ENCODE peak calls at places on chromosomes 1 and 21, in five cellular contexts. S, O, G, D and T are unnamed samples.

GRCh38 chr1:232856556-232856955 is 51.3 kb downstream of the MAP10 start:
- DNase-seq in S (no peak), O (no peak), G (no peak), D (no peak), T (no peak)

GRCh38 chr1:246039585-246039984 is 467.5 kb downstream of the SMYD3 start:
- DNase-seq in S (no peak), O (no peak), G (no peak), D (no peak), T (no peak)

GRCh38 chr1:210374600-210374953 is 45.9 kb downstream of the HHAT start:
- DNase-seq in S (no peak), O (no peak), G (no peak), D (no peak), T (no peak)

GRCh38 chr1:248807067-248807737 is 18.5 kb downstream of the SH3BP5L start:
- DNase-seq in S (peak), O (no peak), G (no peak), D (peak), T (peak)

GRCh38 chr1:201085902-201086735 is 26.1 kb downstream of the CACNA1S start:
- DNase-seq in S (peak), O (no peak), G (peak), D (peak), T (peak)

GRCh38 chr1:54934869-54935268 is 45.6 kb upstream of the TMEM61 start:
- DNase-seq in S (no peak), O (no peak), G (no peak), D (peak), T (no peak)

GRCh38 chr1:1073743-1074587 is at the start of gene RNF223:
- DNase-seq in S (no peak), O (no peak), G (no peak), D (no peak), T (no peak)

GRCh38 chr1:161070737-161071136 is 1.0 kb upstream of the ARHGAP30 start:
- DNase-seq in S (no peak), O (no peak), G (no peak), D (no peak), T (no peak)

GRCh38 chr1:66725885-66726665 is 26.2 kb upstream of the DYNLT5 start:
- DNase-seq in S (peak), O (peak), G (peak), D (peak), T (peak)

GRCh38 chr1:227883641-227884301 is 64.0 kb downstream of the WNT9A start:
- DNase-seq in S (no peak), O (no peak), G (no peak), D (no peak), T (no peak)

GRCh38 chr21:45923146-45923545 is 58.4 kb upstream of the COL6A1 start:
- DNase-seq in S (peak), O (no peak), G (peak), D (peak), T (peak)

GRCh38 chr1:184656221-184656620 is 98.4 kb downstream of the EDEM3 start:
- DNase-seq in S (no peak), O (no peak), G (no peak), D (no peak), T (no peak)

GRCh38 chr1:164369698-164370365 is 189.2 kb upstream of the PBX1 start:
- DNase-seq in S (no peak), O (no peak), G (no peak), D (no peak), T (no peak)

GRCh38 chr1:171902527-171902926 is 61.2 kb downstream of the DNM3 start:
- DNase-seq in S (no peak), O (no peak), G (no peak), D (no peak), T (no peak)

GRCh38 chr1:45566722-45567121 is 16.1 kb downstream of the AKR1A1 start:
- DNase-seq in S (no peak), O (no peak), G (no peak), D (no peak), T (no peak)

GRCh38 chr1:58123051-58123450 is 423.5 kb downstream of the OMA1 start:
- DNase-seq in S (no peak), O (no peak), G (no peak), D (no peak), T (no peak)

GRCh38 chr21:35232545-35233176 is 183.6 kb upstream of the RUNX1 start:
- DNase-seq in S (peak), O (no peak), G (no peak), D (peak), T (no peak)

GRCh38 chr21:43721939-43722338 is 3.0 kb downstream of the PDXK start:
- DNase-seq in S (no peak), O (no peak), G (no peak), D (no peak), T (no peak)
- TF ChIP-seq SUZ12 in S (no peak), O (no peak), G (no peak), D (no peak), T (no peak)

GRCh38 chr1:4697801-4698200 is 43.4 kb downstream of the AJAP1 start:
- DNase-seq in S (no peak), O (no peak), G (no peak), D (no peak), T (no peak)

GRCh38 chr1:4695241-4695640 is 40.8 kb downstream of the AJAP1 start:
- DNase-seq in S (no peak), O (no peak), G (no peak), D (no peak), T (no peak)

GRCh38 chr1:4694492-4694891 is 40.1 kb downstream of the AJAP1 start:
- DNase-seq in S (no peak), O (no peak), G (no peak), D (no peak), T (no peak)

GRCh38 chr1:4696753-4697152 is 42.3 kb downstream of the AJAP1 start:
- DNase-seq in S (no peak), O (no peak), G (no peak), D (no peak), T (no peak)

GRCh38 chr1:4696161-4696745 is 41.8 kb downstream of the AJAP1 start:
- DNase-seq in S (no peak), O (no peak), G (no peak), D (no peak), T (no peak)
- TF ChIP-seq SUZ12 in S (no peak), O (no peak), G (no peak), D (no peak), T (no peak)

GRCh38 chr1:241998950-241999495 is at the start of gene MAP1LC3C:
- DNase-seq in S (peak), O (no peak), G (no peak), D (no peak), T (no peak)
- TF ChIP-seq SUZ12 in S (no peak), O (no peak), G (no peak), D (no peak), T (no peak)

DNA sequence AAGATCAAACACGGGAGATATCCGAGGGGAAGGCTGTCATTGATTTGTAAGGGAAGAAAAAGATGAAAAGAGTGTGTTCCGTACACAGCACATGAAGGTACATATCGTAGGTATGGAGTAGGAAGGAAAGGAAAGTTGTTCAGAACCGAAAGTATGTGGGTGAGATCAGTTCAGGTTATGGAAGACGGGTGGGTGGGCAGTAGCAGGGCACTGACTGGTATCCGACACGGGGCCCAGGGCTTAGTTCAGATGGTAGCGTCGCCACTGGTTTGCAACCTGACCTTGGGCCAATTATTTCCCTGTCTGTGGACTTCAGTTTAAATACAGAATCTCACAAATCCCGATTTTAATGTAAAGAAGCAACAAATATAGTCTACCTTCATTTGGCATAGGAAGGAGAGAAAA is 27.8 kb upstream of the A3GALT2 start:
- DNase-seq in S (no peak), O (no peak), G (no peak), D (no peak), T (no peak)
- TF ChIP-seq SUZ12 in S (no peak), O (no peak), G (peak), D (no peak), T (no peak)

GRCh38 chr21:42438316-42439205 is 34.9 kb downstream of the UBASH3A start:
- DNase-seq in S (no peak), O (no peak), G (no peak), D (no peak), T (no peak)

GRCh38 chr21:42440187-42440792 is 36.6 kb downstream of the UBASH3A start:
- DNase-seq in S (no peak), O (peak), G (no peak), D (no peak), T (no peak)

GRCh38 chr21:42441963-42442362 is 38.3 kb downstream of the UBASH3A start:
- DNase-seq in S (no peak), O (no peak), G (no peak), D (no peak), T (no peak)

GRCh38 chr21:42437786-42438185 is 34.1 kb downstream of the UBASH3A start:
- DNase-seq in S (no peak), O (no peak), G (no peak), D (no peak), T (no peak)

DNA sequence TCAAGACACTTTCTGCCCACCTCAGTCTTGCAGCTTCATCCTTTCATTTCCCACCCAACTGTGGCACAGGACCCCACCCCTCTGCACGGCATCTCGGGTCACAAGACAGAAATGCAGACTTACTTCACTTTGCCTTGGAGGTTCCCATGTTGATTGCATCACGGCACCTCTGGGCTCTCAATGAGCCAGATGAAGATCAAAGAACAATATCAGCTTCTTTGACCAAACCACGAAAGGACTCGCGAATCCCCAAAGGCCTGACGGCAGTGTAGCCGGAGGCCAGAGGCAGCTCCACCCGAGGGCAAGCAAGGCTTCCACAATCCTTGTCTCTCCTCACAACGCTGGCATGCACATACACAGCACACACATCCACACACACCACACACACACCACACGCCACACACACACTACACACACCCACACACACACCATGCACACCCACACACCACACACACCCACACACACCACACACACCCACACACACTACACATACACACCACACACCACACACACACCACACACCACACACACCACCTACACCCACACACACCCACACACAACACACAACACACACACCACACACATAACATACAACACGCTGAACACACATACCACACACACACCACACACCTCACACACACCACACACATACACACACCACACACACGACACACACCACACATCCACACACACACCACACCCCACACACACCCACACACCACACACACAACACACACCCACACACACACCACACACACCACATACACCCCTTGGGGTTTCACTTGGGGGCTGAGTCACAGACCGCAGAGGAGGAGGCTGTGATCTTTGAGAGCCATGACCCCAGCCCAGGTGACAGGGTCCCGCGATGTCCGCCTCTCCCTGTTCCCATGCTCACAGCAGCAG is 35.8 kb downstream of the UBASH3A start:
- DNase-seq in S (no peak), O (no peak), G (no peak), D (no peak), T (no peak)
- TF ChIP-seq SUZ12 in S (no peak), O (no peak), G (no peak), D (no peak), T (no peak)

DNA sequence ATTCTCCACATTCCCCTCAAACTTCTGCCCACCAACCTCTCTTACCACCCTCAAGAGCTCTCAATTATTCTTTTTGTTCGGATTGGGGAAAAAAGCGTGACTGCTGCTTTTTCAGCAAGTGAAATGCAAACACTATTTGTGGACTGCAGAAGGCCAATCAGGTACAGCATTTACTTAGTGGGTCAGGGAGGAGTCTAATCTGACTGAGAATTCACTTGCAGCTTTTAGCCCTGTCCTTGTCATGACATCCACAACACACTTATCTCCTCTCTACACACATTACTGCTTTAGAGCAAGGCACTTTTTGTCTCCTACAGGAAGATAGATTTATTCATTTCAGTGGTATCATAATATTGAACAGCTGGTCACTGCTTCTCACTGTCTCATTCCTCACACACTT is 375.6 kb upstream of the PRMT6 start:
- DNase-seq in S (no peak), O (no peak), G (no peak), D (no peak), T (no peak)
- TF ChIP-seq SUZ12 in S (no peak), O (no peak), G (no peak), D (no peak), T (no peak)

GRCh38 chr21:38668501-38668900 is 137.2 kb upstream of the ETS2 start:
- DNase-seq in S (no peak), O (no peak), G (no peak), D (no peak), T (no peak)
- TF ChIP-seq SUZ12 in S (no peak), O (no peak), G (no peak), D (no peak), T (no peak)

GRCh38 chr1:18923721-18924610 is 21.6 kb upstream of the ALDH4A1 start:
- DNase-seq in S (no peak), O (no peak), G (no peak), D (no peak), T (no peak)
- TF ChIP-seq SUZ12 in S (no peak), O (no peak), G (no peak), D (no peak), T (no peak)

GRCh38 chr1:186476306-186477040 is 15.6 kb upstream of the PDC start:
- DNase-seq in S (no peak), O (no peak), G (no peak), D (no peak), T (no peak)

GRCh38 chr1:186479162-186479561 is 18.2 kb upstream of the PDC start:
- DNase-seq in S (no peak), O (no peak), G (no peak), D (no peak), T (no peak)

GRCh38 chr1:186473047-186473446 is 12.1 kb upstream of the PDC start:
- DNase-seq in S (no peak), O (no peak), G (no peak), D (no peak), T (no peak)

GRCh38 chr1:186474208-186474607 is 13.3 kb upstream of the PDC start:
- DNase-seq in S (no peak), O (no peak), G (no peak), D (no peak), T (no peak)
- TF ChIP-seq SUZ12 in S (no peak), O (no peak), G (no peak), D (no peak), T (no peak)

DNA sequence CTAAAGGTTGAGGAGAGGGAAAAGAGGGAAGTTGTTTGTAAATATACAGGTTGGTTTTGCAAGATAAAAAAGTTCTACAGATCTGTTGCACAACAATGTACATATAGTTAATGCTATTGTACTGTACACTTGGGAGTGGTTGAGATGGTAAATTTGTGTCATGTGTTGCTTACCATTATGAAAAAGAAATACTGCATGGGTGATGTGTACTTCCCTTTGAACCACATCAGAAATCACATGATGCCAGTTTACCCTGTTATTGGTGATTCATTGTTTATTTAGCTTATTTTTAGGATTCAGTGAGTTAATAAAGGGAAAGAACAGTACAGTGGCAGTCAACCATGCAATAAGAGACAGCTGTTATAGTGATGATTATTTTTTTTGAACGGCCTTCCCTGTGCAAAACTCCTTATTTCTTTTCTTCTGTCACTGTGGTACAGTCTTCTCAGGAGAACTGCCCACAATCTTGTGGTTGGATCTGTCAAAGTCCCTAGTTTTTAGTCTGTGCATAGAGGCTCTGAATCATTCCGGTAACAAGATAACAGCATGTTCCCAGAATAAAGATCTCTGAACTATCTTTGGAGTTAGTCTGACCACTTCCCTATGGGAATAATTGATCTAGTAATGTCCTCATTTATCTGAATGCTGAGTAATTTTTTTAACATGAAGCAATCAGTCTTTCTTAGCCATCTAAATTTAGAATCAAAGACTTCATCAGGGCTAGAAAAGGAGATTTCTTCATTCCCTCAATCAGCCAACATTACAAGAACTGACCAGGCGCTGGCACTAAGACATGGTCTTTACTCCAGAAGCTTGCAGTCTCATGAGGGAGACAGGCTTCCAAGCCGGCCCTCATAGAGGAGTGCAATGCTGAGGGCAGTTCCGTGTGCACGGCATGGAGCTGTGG is 84.2 kb downstream of the SH3GLB1 start:
- DNase-seq in S (no peak), O (no peak), G (no peak), D (peak), T (no peak)
- TF ChIP-seq SUZ12 in S (no peak), O (no peak), G (no peak), D (no peak), T (no peak)